ENCODE peak calls at places on chromosome 2, in seven cellular contexts. B is tibial nerve, X is breast epithelium, M is BE2C, J is neural progenitor cell, H is tibial artery, C is adipocyte. A is an unnamed sample. For H3K27me3, the result is how much of the 10 kb centered on the place peaks cover.

GRCh38 chr2:217932661-217933325 is 70.0 kb downstream of the TNS1 start:
- DNase-seq in B (no peak), X (no peak), M (peak), J (peak), H (no peak), C (no peak), A (no peak)

GRCh38 chr2:132560562-132560961 is 109.4 kb downstream of the LYPD1 start:
- DNase-seq in B (no peak), X (no peak), M (no peak), J (no peak), H (no peak), C (no peak), A (no peak)

GRCh38 chr2:70258532-70258875 is 567 bp downstream of the PCYOX1 start:
- DNase-seq in B (peak), X (peak), M (peak), J (peak), H (peak), C (peak), A (peak)

GRCh38 chr2:1744446-1745170 is at the start of gene PXDN:
- DNase-seq in B (peak), X (peak), M (no peak), J (peak), H (no peak), C (peak), A (no peak)

GRCh38 chr2:63078852-63079606 is 28.4 kb downstream of the OTX1 start:
- DNase-seq in B (no peak), X (no peak), M (peak), J (peak), H (no peak), C (no peak), A (no peak)

GRCh38 chr2:227267406-227268115 is 57.5 kb upstream of the MFF start:
- DNase-seq in B (no peak), X (peak), M (no peak), J (no peak), H (no peak), C (peak), A (no peak)

GRCh38 chr2:8682719-8683667 is 1.1 kb downstream of the ID2 start:
- DNase-seq in B (peak), X (peak), M (peak), J (peak), H (peak), C (peak), A (peak)

GRCh38 chr2:15041429-15041837 is 408.9 kb downstream of the LRATD1 start:
- DNase-seq in B (peak), X (no peak), M (no peak), J (no peak), H (no peak), C (peak), A (no peak)

GRCh38 chr2:13581471-13581870 is 864.7 kb downstream of the TRIB2 start:
- DNase-seq in B (no peak), X (no peak), M (peak), J (peak), H (no peak), C (no peak), A (no peak)

GRCh38 chr2:145324748-145325147 is 804.8 kb upstream of the ZEB2 start:
- DNase-seq in B (no peak), X (no peak), M (no peak), J (no peak), H (no peak), C (no peak), A (no peak)

GRCh38 chr2:109297566-109298205 is 168.7 kb downstream of the SH3RF3 start:
- DNase-seq in B (no peak), X (no peak), M (no peak), J (no peak), H (no peak), C (no peak), A (no peak)

GRCh38 chr2:23285076-23285795 is 99.7 kb upstream of the KLHL29 start:
- DNase-seq in B (no peak), X (no peak), M (no peak), J (no peak), H (no peak), C (no peak), A (no peak)

GRCh38 chr2:199452200-199452990 is 5.3 kb downstream of the SATB2 start:
- DNase-seq in B (no peak), X (no peak), M (no peak), J (no peak), H (no peak), C (peak), A (no peak)

GRCh38 chr2:67840460-67841068 is 222.2 kb downstream of the C1D start:
- DNase-seq in B (peak), X (peak), M (peak), J (peak), H (peak), C (peak), A (no peak)

GRCh38 chr2:175855794-175856453 is 146.1 kb downstream of the LNPK start:
- DNase-seq in B (no peak), X (no peak), M (no peak), J (no peak), H (peak), C (peak), A (no peak)

GRCh38 chr2:44744961-44745360 is 196.5 kb upstream of the SIX3 start:
- DNase-seq in B (no peak), X (no peak), M (no peak), J (peak), H (no peak), C (no peak), A (no peak)

GRCh38 chr2:45886229-45886663 is 234.8 kb downstream of the PRKCE start:
- DNase-seq in B (no peak), X (no peak), M (peak), J (no peak), H (no peak), C (no peak), A (no peak)

GRCh38 chr2:113236367-113237159 is 42.2 kb downstream of the PAX8 start:
- DNase-seq in B (no peak), X (no peak), M (no peak), J (no peak), H (no peak), C (no peak), A (no peak)

GRCh38 chr2:31475692-31476091 is 61.1 kb upstream of the XDH start:
- DNase-seq in B (no peak), X (no peak), M (no peak), J (no peak), H (no peak), C (peak), A (no peak)

GRCh38 chr2:19038096-19039015 is 320.1 kb downstream of the OSR1 start:
- DNase-seq in B (no peak), X (no peak), M (no peak), J (no peak), H (no peak), C (peak), A (no peak)

GRCh38 chr2:135132314-135132713 is 80.2 kb downstream of the RAB3GAP1 start:
- DNase-seq in B (no peak), X (no peak), M (no peak), J (no peak), H (no peak), C (peak), A (no peak)

GRCh38 chr2:66495788-66496640 is 61.1 kb downstream of the MEIS1 start:
- DNase-seq in B (no peak), X (peak), M (no peak), J (peak), H (peak), C (peak), A (no peak)

GRCh38 chr2:223887127-223887526 is 49.7 kb upstream of the AP1S3 start:
- DNase-seq in B (no peak), X (no peak), M (no peak), J (no peak), H (no peak), C (peak), A (no peak)

GRCh38 chr2:232592687-232593407 is 40.6 kb upstream of the EFHD1 start:
- DNase-seq in B (no peak), X (no peak), M (no peak), J (no peak), H (peak), C (peak), A (no peak)

GRCh38 chr2:232028631-232029030 is 67.1 kb downstream of the DIS3L2 start:
- DNase-seq in B (no peak), X (no peak), M (no peak), J (no peak), H (no peak), C (peak), A (no peak)

GRCh38 chr2:27860111-27860510 is 30.1 kb downstream of the RBKS start:
- DNase-seq in B (no peak), X (no peak), M (no peak), J (no peak), H (no peak), C (peak), A (no peak)

GRCh38 chr2:45776160-45776955 is 124.9 kb downstream of the PRKCE start:
- DNase-seq in B (peak), X (no peak), M (no peak), J (no peak), H (no peak), C (no peak), A (no peak)

GRCh38 chr2:190791983-190792575 is 88.5 kb upstream of the GLS start:
- DNase-seq in B (no peak), X (no peak), M (no peak), J (no peak), H (no peak), C (peak), A (no peak)
- H3K4me3 ChIP-seq in B (no peak), X (no peak), M (no peak), J (no peak), H (no peak), C (peak), A (no peak)

GRCh38 chr2:240156026-240156390 is 15.6 kb upstream of the OTOS start:
- DNase-seq in B (no peak), X (no peak), M (no peak), J (peak), H (no peak), C (no peak), A (no peak)

GRCh38 chr2:240155080-240156025 is 14.9 kb upstream of the OTOS start:
- DNase-seq in B (no peak), X (no peak), M (no peak), J (peak), H (no peak), C (no peak), A (no peak)

GRCh38 chr2:240154606-240155005 is 14.1 kb upstream of the OTOS start:
- DNase-seq in B (no peak), X (no peak), M (no peak), J (no peak), H (no peak), C (no peak), A (no peak)

GRCh38 chr2:240151477-240152031 is 11.1 kb upstream of the OTOS start:
- DNase-seq in B (no peak), X (no peak), M (no peak), J (no peak), H (no peak), C (no peak), A (no peak)

GRCh38 chr2:240153418-240153817 is 13.0 kb upstream of the OTOS start:
- DNase-seq in B (no peak), X (no peak), M (no peak), J (no peak), H (no peak), C (no peak), A (no peak)
- H3K27me3 ChIP-seq in B (under half), X (under half), M (under half), J (under half), H (under half), C (half or more), A (under half)

DNA sequence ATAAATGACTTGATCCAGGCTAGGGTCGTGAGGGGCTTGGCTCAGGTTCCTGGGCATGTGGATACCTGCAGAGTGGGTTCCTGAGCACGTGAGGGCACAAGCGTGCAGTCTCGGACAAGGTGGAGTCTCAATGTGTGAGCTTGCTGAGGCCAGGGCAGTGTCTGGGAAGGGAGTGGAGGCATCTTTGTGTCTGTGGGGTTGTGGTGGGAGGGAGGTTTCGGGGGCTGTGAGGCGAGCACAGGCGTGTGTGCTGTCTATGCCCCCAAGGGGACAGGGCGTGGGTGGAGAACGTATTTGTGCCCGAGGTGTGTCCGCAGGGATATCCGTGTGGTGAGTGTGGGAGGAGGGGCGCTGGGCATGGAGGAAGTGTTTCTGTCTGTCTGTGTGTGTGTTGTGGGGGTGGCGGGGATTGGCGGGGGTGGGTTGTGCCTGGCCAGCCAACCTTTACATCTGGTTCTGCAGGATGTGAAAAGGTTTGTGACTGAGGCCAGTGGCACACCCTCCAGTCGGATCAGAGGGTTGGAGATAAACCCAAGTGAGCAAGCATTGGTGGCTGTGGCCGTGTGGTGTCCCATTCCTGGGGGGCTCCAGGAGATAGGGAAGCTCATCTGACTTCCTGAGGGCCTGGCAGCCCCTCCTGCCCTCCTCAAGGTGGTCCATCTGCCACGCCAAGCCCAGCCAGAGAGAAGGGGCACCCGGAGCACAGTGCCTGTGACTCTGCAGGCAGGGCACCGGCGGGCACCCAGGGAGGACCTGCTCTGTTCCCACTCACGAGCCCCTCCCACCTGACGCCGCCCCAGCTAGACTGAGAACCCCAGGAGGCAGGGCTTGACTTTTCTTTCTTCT is 57.1 kb downstream of the ZFP36L2 start:
- DNase-seq in B (no peak), X (peak), M (no peak), J (no peak), H (no peak), C (no peak), A (no peak)
- H3K4me3 ChIP-seq in B (no peak), X (peak), M (no peak), J (no peak), H (no peak), C (no peak), A (peak)

GRCh38 chr2:172082105-172082943 is 3.0 kb upstream of the DLX1 start:
- DNase-seq in B (no peak), X (no peak), M (no peak), J (peak), H (no peak), C (no peak), A (no peak)
- H3K27me3 ChIP-seq in B (under half), X (under half), M (half or more), J (half or more), H (under half), C (half or more), A (half or more)

GRCh38 chr2:10830203-10830602 is 17.6 kb upstream of the PDIA6 start:
- DNase-seq in B (no peak), X (no peak), M (no peak), J (no peak), H (no peak), C (no peak), A (no peak)

GRCh38 chr2:10832228-10832936 is 19.8 kb upstream of the PDIA6 start:
- DNase-seq in B (peak), X (peak), M (peak), J (peak), H (peak), C (peak), A (peak)

GRCh38 chr2:10833021-10833420 is 20.4 kb upstream of the PDIA6 start:
- DNase-seq in B (no peak), X (no peak), M (no peak), J (no peak), H (no peak), C (no peak), A (no peak)

GRCh38 chr2:10830641-10831386 is 18.2 kb upstream of the PDIA6 start:
- DNase-seq in B (no peak), X (no peak), M (no peak), J (no peak), H (no peak), C (no peak), A (no peak)

GRCh38 chr2:10831387-10831985 is 18.9 kb upstream of the PDIA6 start:
- DNase-seq in B (no peak), X (no peak), M (no peak), J (no peak), H (no peak), C (no peak), A (no peak)
- H3K4me3 ChIP-seq in B (no peak), X (no peak), M (no peak), J (no peak), H (no peak), C (no peak), A (no peak)